ENCODE peak calls at places on chromosomes 1 and 21, in four cellular contexts. X, L, G and J are unnamed samples.

GRCh38 chr1:112544753-112545152 is 36.0 kb downstream of the WNT2B start:
- DNase-seq in L (no peak), G (no peak), X (no peak), J (no peak)

GRCh38 chr1:44609768-44610526 is 64.3 kb downstream of the TMEM53 start:
- DNase-seq in X (no peak), L (no peak), G (no peak), J (no peak)

GRCh38 chr1:111990878-111991760 is 1.7 kb upstream of the KCND3 start:
- DNase-seq in G (peak), L (peak), X (peak), J (peak)

GRCh38 chr1:223326776-223327175 is 37.2 kb downstream of the SUSD4 start:
- DNase-seq in X (peak), G (no peak), L (no peak), J (no peak)

GRCh38 chr1:235866207-235866912 is at the start of gene LYST:
- DNase-seq in G (no peak), L (peak), X (peak), J (peak)

GRCh38 chr1:241666419-241666818 is 14.3 kb downstream of the WDR64 start:
- DNase-seq in L (no peak), G (no peak), X (no peak), J (no peak)

GRCh38 chr1:192488058-192488457 is 87.5 kb upstream of the RGS1 start:
- DNase-seq in X (no peak), L (no peak), G (no peak), J (no peak)

GRCh38 chr1:67053535-67053784 is 488 bp downstream of the SLC35D1 start:
- DNase-seq in G (no peak), L (peak), X (no peak), J (no peak)

GRCh38 chr1:51535006-51535592 is 16.0 kb upstream of the EPS15 start:
- DNase-seq in L (peak), X (peak), G (peak), J (peak)

GRCh38 chr21:32807717-32808380 is 36.3 kb upstream of the PAXBP1 start:
- DNase-seq in X (no peak), L (no peak), G (no peak), J (no peak)

GRCh38 chr1:39196244-39197215 is 8.0 kb upstream of the MACF1 start:
- DNase-seq in X (peak), L (no peak), G (no peak), J (no peak)

GRCh38 chr1:199696225-199696624 is 331.3 kb upstream of the NR5A2 start:
- DNase-seq in X (no peak), G (no peak), L (no peak), J (no peak)

GRCh38 chr1:7110306-7110705 is 325.1 kb downstream of the CAMTA1 start:
- DNase-seq in X (no peak), L (no peak), G (no peak), J (no peak)

GRCh38 chr1:4323309-4323708 is 331.1 kb upstream of the AJAP1 start:
- DNase-seq in X (no peak), L (no peak), G (no peak), J (no peak)